ENCODE peak calls at places on chromosomes 4 and X, in five cellular contexts. B is adrenal gland, N is ascending aorta, X is right lobe of liver, L is cardiac muscle cell. D is an unnamed sample. For H3K4me1, the result is how much of the 10 kb centered on the place peaks cover.

GRCh38 chr4:152983774-152984411 is 47.8 kb downstream of the FHDC1 start:
- DNase-seq in B (no peak), N (no peak), X (no peak), L (no peak), D (no peak)

GRCh38 chr4:17577660-17578481 is 873 bp downstream of the LAP3 start:
- DNase-seq in B (peak), N (peak), X (peak), L (peak), D (no peak)

GRCh38 chr4:66920514-66920913 is 624.8 kb downstream of the CENPC start:
- DNase-seq in B (no peak), N (no peak), X (no peak), L (no peak), D (no peak)

GRCh38 chr4:54746228-54746627 is 88.5 kb downstream of the KIT start:
- DNase-seq in B (no peak), N (no peak), X (no peak), L (no peak), D (no peak)

GRCh38 chr4:18404642-18405041 is 383.1 kb upstream of the LCORL start:
- DNase-seq in B (no peak), N (no peak), X (no peak), L (no peak), D (no peak)

GRCh38 chrX:26574208-26574607 is 358.2 kb downstream of the MAGEB5 start:
- DNase-seq in B (no peak), N (no peak), X (no peak), L (no peak), D (no peak)

GRCh38 chrX:120752431-120753128 is 122.7 kb upstream of the C1GALT1C1 start:
- DNase-seq in B (no peak), N (no peak), X (no peak), L (no peak), D (no peak)

GRCh38 chr4:30103455-30103854 is 616.7 kb upstream of the PCDH7 start:
- DNase-seq in B (no peak), N (no peak), X (no peak), L (no peak), D (no peak)

GRCh38 chr4:59238212-59238611 is 1961.9 kb upstream of the ADGRL3 start:
- DNase-seq in B (no peak), N (no peak), X (no peak), L (no peak), D (no peak)

DNA sequence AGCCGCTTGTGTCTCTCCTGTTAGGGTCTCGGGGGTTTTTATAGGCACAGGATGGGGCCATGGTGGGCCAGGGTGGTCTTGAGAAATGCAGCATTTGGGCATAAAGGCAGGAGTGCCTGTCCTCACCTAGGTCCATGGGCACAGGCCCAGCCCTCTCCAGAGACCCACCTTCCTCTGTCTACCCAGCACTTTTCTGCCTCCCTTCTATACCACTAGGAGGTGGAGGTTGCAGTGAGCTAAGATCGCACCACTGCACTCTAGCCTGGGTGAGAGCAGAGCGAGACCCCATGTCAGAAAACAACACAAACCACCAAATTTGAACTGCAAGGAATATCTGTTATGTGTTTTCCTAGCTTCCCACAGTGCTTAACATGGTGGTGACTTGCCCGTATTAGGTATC is 38.0 kb downstream of the MOB1B start:
- DNase-seq in B (no peak), N (no peak), X (no peak), L (no peak), D (no peak)
- TF ChIP-seq CTCF in B (no peak), N (no peak), X (no peak), L (no peak), D (no peak)

DNA sequence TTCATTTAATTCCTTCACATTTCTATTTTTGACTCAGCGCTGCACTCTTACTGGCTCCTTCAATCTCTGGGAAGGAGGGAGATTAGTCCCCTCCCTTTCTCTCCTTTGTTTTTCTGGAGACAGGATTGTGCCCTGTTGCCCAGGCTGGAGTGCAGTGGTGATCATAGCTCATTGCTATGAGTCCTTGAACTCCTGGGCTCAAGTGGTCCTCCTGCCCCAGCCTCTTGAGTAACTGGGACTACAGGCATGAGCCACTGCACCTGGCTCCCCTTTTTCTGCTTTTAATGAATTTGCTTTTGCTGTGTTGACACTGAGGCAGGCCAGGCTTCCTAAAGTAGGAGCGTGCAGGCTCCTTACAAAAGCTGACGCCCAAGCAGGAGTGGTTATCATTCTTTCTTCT is 10.5 kb downstream of the TBC1D14 start:
- DNase-seq in B (no peak), N (no peak), X (no peak), L (no peak), D (no peak)
- H3K4me1 ChIP-seq in B (half or more), N (under half), X (under half), L (under half), D (half or more)

DNA sequence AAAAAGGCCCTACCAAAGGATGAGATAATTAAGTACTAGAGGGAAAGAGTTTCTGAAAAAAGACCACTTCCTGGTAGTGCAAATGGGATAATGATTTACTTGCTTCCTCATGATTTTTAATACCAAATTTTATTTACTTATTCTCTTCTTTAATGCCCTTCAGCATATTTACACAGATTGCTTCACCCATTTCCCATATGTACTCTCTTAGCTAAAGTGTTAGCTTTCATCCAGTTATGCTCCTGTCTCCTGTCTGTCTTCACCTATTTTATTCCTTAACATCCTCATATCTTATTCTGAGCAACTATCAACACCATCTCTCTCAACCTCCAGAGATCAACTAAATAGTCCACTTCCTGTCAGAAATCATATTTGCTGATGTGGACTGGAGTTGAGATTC is 183.2 kb upstream of the HS3ST1 start:
- DNase-seq in B (no peak), N (no peak), X (no peak), L (no peak), D (no peak)
- TF ChIP-seq CTCF in B (no peak), N (no peak), X (no peak), L (no peak), D (no peak)

GRCh38 chr4:39043697-39044363 is 11.6 kb upstream of the TMEM156 start:
- DNase-seq in B (no peak), N (no peak), X (no peak), L (no peak), D (no peak)
- H3K4me1 ChIP-seq in B (under half), N (under half), X (under half), L (under half), D (under half)

DNA sequence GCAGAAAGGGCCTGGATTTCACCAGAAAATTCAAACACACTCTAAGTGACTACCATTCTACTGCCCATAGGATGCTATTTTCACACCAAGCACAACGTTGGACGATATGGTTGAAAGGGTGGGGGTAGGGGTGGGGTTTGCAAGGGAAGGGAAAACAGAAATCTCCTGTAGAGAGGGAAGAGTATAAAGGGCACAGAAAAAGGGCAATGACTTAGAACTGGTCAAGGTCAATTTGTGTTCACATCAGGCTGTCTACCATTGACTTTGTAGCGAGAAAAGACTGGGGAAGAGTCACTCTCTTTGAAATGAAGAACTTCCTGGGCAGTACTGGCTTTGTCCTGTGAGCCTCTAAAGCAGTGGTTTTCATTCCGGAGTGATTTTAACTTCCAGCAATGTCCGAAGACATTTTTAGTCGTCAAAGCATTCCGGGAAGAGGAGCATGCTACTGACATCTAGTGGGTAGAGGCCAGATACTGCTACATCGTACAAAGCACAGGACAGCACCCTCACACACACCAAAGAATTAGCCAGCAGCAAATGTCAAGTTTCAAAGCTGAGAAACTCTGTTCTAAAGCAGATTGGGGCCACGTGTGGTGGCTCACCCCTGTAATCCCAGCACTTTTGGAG is 48.4 kb upstream of the SLC7A3 start:
- DNase-seq in B (no peak), N (no peak), X (no peak), L (peak), D (no peak)
- TF ChIP-seq CTCF in B (no peak), N (no peak), X (peak), L (peak), D (no peak)

GRCh38 chr4:1041936-1042330 is 30.5 kb downstream of the FGFRL1 start:
- DNase-seq in B (no peak), N (no peak), X (no peak), L (no peak), D (no peak)

GRCh38 chr4:1043162-1043561 is 31.7 kb downstream of the FGFRL1 start:
- DNase-seq in B (no peak), N (no peak), X (no peak), L (no peak), D (no peak)

GRCh38 chr4:1041147-1041935 is 29.9 kb downstream of the FGFRL1 start:
- DNase-seq in B (no peak), N (no peak), X (no peak), L (no peak), D (no peak)

GRCh38 chr4:1043658-1044468 is 32.4 kb downstream of the FGFRL1 start:
- DNase-seq in B (peak), N (peak), X (peak), L (no peak), D (peak)

DNA sequence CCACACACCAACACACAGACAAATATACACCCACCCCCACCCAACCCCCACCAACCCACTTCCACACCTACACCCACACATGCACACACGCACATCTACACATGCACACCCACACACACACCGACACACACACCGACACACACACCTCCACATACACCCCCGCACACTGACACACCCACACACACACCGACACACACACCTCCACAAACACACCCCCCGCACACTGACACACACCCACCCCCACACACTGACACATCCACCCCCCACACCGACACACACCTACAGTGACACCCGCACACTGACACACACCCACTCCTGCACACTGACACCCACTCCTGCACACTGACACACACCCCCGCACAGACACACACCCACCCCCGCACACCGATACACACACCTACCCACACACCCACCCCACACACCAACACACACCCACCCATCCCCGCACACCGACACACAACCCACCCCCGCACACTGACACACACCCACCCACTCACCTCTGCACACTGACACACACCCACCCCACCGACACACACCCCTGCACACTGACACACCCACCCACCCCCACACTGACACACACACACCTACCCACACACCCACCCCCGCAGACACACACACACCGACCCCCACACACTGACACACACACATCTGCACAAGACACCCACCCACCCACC is 31.1 kb downstream of the FGFRL1 start:
- DNase-seq in B (no peak), N (no peak), X (no peak), L (no peak), D (no peak)
- H3K4me1 ChIP-seq in B (under half), N (half or more), X (under half), L (under half), D (under half)

GRCh38 chr4:103996059-103996458 is 276.3 kb upstream of the TACR3 start:
- DNase-seq in B (no peak), N (no peak), X (no peak), L (no peak), D (no peak)
- TF ChIP-seq CTCF in B (no peak), N (no peak), X (no peak), L (no peak), D (no peak)

DNA sequence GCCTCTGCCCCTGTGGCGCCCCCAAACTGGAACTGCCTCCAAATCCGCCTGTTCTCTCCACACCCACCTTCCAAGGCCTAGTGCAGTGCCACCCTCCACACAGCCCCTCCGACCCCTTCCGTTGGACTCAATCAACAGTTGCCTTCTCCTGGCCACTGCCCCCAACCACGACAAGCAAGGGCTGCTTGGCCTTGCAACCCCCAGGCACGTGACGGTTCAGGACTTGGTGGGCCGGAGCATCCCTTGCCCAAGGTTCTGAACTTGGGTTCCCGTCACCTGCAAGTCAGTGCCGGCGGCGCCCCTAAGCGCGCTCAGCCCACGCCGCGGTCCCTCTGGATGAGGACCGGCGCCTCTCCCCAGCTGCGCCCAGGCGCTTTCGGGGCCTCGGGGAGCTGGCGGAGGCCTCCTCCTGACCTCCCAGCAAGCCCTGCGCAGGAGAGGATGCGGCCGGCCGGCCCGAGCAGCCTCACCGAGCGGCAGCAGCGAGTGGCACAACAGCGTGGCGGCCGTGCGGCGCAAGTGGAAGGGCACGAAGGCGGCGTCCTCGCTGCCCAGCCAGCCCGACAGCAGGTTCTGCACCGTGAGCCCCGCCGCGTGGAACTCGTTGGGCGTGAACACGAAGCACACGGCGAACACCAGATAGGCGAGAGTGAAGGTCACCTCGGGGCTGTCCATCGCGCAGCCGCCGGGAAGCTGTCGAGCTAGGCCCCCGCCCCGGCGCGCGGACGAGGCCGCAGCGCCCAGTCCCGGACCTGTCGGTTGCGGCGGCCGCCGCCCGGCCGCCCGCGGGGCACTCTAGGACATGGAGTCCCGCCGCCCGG is 750 bp downstream of the TMEM129 start:
- DNase-seq in B (peak), N (peak), X (peak), L (peak), D (peak)
- H3K4me1 ChIP-seq in B (under half), N (under half), X (under half), L (under half), D (under half)

GRCh38 chrX:79270401-79270800 is 96.7 kb downstream of the ITM2A start:
- DNase-seq in B (no peak), N (peak), X (no peak), L (peak), D (no peak)

GRCh38 chrX:79266702-79267101 is 100.4 kb downstream of the ITM2A start:
- DNase-seq in B (no peak), N (no peak), X (no peak), L (no peak), D (no peak)

GRCh38 chrX:79263550-79263949 is 103.6 kb downstream of the ITM2A start:
- DNase-seq in B (no peak), N (no peak), X (no peak), L (no peak), D (no peak)

GRCh38 chrX:79268788-79269187 is 98.3 kb downstream of the ITM2A start:
- DNase-seq in B (no peak), N (no peak), X (no peak), L (no peak), D (no peak)
- TF ChIP-seq CTCF in B (no peak), N (no peak), X (no peak), L (no peak), D (no peak)

DNA sequence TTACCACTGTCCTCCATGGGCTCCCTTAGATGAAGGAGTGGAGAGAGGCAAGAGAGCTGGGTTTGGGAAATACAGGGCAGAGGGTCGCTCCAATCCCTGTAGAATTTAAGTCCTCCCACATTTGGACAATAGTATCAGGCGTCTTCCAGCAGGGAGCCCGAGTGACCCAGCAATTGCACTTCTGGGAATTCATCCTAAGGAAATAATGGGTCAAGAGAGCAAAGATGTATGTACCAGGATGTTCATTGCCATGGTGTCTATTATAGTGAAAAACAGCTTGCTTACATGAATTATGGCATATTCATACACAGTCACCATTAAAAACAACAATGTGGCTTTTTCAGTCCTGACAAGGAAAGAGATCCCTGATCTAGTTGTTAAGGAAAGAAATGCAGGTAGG is 167.8 kb downstream of the PJA1 start:
- DNase-seq in B (peak), N (peak), X (no peak), L (no peak), D (no peak)
- H3K4me1 ChIP-seq in B (under half), N (under half), X (under half), L (under half), D (under half)